ENCODE peak calls at places on chromosomes 13 and 19, in seven cellular contexts. Z, V, F, O, R, T and N are unnamed samples.
A peak's percentile ranks its signal among the peaks of the same experiment; 100 is the strongest.

GRCh38 chr19:16112778-16113177 is 1.1 kb downstream of the RAB8A start:
- DNase-seq in Z (no peak), F (no peak), V (no peak), T (no peak), O (no peak), R (no peak), N (no peak)

GRCh38 chr19:19444694-19445155 is 39.2 kb downstream of the GATAD2A start:
- DNase-seq in V (no peak), Z (peak; percentile 36), F (no peak), T (no peak), O (peak; percentile 48), R (peak; percentile 45), N (peak; percentile 36)

GRCh38 chr13:28037399-28037798 is 48.9 kb upstream of the URAD start:
- DNase-seq in T (no peak), F (no peak), R (no peak), V (no peak), O (no peak), Z (peak; percentile 19), N (peak; percentile 57)

GRCh38 chr13:53217221-53217620 is 188.6 kb downstream of the OLFM4 start:
- DNase-seq in R (peak; percentile 90), V (no peak), T (no peak), Z (no peak), O (no peak), F (no peak), N (no peak)

GRCh38 chr19:19627442-19627715 is 641 bp downstream of the LPAR2 start:
- DNase-seq in R (no peak), V (no peak), T (no peak), O (no peak), Z (no peak), F (no peak), N (no peak)

GRCh38 chr19:5820785-5821184 is 15.9 kb downstream of the NRTN start:
- DNase-seq in Z (no peak), T (no peak), R (no peak), V (no peak), F (no peak), O (no peak), N (no peak)

GRCh38 chr13:97938701-97939475 is 14.6 kb upstream of the IPO5 start:
- DNase-seq in R (no peak), Z (no peak), O (no peak), V (no peak), F (no peak), T (no peak), N (no peak)

GRCh38 chr13:95624020-95624419 is 20.5 kb downstream of the DZIP1 start:
- DNase-seq in V (peak; percentile 51), Z (peak; percentile 82), O (peak; percentile 57), T (peak; percentile 48), F (peak; percentile 36), R (peak; percentile 80), N (peak; percentile 64)

GRCh38 chr19:17632577-17632976 is 55.6 kb downstream of the UNC13A start:
- DNase-seq in T (no peak), R (no peak), O (no peak), F (no peak), V (no peak), Z (no peak), N (no peak)

GRCh38 chr13:22076658-22077057 is 405.8 kb downstream of the FGF9 start:
- DNase-seq in T (no peak), V (no peak), R (no peak), O (no peak), Z (no peak), F (no peak), N (no peak)

GRCh38 chr13:45092668-45093067 is 27.6 kb upstream of the GTF2F2 start:
- DNase-seq in O (no peak), R (no peak), F (no peak), T (no peak), Z (no peak), V (no peak), N (no peak)

GRCh38 chr13:82878536-82878935 is 1003.7 kb downstream of the SLITRK1 start:
- DNase-seq in F (no peak), O (peak; percentile 14), R (peak; percentile 5), T (no peak), V (no peak), Z (no peak), N (no peak)

GRCh38 chr19:40640744-40641143 is 39.6 kb downstream of the LTBP4 start:
- DNase-seq in Z (no peak), V (no peak), T (no peak), R (no peak), F (no peak), O (peak; percentile 42), N (peak; percentile 45)

GRCh38 chr19:38004505-38005223 is 97.7 kb downstream of the SIPA1L3 start:
- DNase-seq in F (peak; percentile 93), Z (peak; percentile 98), O (peak; percentile 97), R (peak; percentile 89), T (peak; percentile 78), V (peak; percentile 86), N (peak; percentile 98)

GRCh38 chr13:76837811-76838210 is 48.4 kb downstream of the KCTD12 start:
- DNase-seq in V (no peak), Z (no peak), T (no peak), O (no peak), F (no peak), R (no peak), N (peak; percentile 32)

GRCh38 chr13:49225358-49226042 is 5.4 kb downstream of the MLNR start:
- DNase-seq in R (peak; percentile 13), F (no peak), O (no peak), V (no peak), Z (no peak), T (no peak), N (no peak)

DNA sequence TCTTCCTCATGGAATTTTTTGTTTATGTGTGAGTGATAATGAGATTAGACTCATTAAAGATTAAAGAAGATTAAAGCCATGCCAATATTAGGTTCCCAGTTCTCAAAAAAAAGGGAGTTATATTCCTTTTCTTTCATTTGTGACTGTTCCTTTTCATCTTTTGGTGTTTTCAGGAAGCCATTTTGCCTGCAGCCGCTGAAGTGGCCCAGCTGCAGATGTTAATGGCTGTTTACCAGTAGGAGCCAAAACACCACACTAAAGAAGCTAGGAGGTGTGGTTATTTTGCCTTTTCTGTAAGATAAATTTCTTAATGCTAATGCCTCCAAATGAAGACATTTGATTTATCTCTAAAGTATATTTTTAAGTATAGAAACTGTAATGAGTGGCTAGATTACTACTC is 36.3 kb downstream of the ITGBL1 start:
- DNase-seq in Z (no peak), O (no peak), T (no peak), V (no peak), F (no peak), R (no peak), N (no peak)
- H3K23ac ChIP-seq in Z (no peak overlapping the region), O (no peak overlapping the region), T (no peak overlapping the region), V (no peak overlapping the region), F (no peak overlapping the region), R (no peak overlapping the region), N (no peak overlapping the region)

GRCh38 chr19:39544920-39545319 is 5.0 kb upstream of the EID2 start:
- DNase-seq in V (no peak), Z (no peak), O (no peak), T (no peak), R (no peak), F (no peak), N (no peak)
- H3K23ac ChIP-seq in V (no peak overlapping the region), Z (no peak overlapping the region), O (no peak overlapping the region), T (no peak overlapping the region), R (no peak overlapping the region), F (no peak overlapping the region), N (no peak overlapping the region)

GRCh38 chr19:28483197-28483596 is 729.8 kb downstream of the UQCRFS1 start:
- DNase-seq in O (no peak), Z (no peak), V (no peak), F (no peak), R (no peak), T (no peak), N (no peak)
- H3K23ac ChIP-seq in O (no peak overlapping the region), Z (no peak overlapping the region), V (no peak overlapping the region), F (no peak overlapping the region), R (no peak overlapping the region), T (no peak overlapping the region), N (no peak overlapping the region)

DNA sequence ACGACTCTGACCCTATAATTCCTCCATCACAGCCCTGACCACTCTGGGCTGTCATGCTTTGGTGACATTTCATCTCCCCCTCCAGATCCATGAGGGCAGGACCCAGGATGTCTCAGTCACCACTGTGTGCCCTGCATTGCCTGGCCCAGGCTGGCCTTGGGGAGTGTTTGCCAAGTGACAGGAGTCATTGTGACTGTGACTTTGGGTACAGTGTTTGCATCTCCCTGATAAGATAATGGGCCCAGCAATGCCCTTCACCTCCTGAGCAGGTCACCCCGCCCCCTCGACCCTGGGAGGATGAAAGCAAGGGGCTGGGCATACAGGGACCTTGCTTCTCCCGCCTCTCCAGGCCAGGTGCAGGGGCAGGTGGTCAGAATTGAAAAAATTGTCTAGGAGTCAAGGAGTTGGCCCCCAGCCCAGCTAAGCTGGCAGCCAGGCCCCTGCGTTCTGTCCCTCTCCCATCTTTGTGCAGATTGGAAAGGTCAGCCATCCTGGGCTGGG is 5.9 kb upstream of the ATP4A start:
- DNase-seq in Z (no peak), V (no peak), O (no peak), R (no peak), T (no peak), F (no peak), N (no peak)
- H3K23ac ChIP-seq in Z (no peak overlapping the region), V (no peak overlapping the region), O (no peak overlapping the region), R (no peak overlapping the region), T (no peak overlapping the region), F (no peak overlapping the region), N (no peak overlapping the region)

DNA sequence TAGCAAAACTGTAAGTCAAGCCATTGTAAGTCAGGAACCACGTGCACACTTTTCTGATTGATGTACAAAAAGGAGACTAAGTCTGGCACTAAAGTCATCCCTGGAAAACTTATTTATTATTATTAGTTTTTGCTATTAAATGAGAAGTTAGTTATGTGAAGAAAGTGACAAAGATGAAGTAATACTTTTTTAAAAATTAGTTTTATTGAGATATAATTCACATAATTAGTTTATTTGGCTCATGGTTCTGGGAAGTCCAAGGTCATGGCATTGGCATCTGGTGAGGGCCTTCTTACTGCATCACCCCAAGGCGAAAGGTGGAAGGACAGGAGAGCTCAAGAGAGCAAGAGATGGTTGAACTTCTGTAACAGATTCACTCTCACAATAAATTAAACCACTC is 36.9 kb downstream of the GARRE1 start:
- DNase-seq in T (no peak), R (no peak), O (no peak), Z (no peak), V (no peak), F (no peak), N (no peak)
- H3K23ac ChIP-seq in T (no peak overlapping the region), R (no peak overlapping the region), O (no peak overlapping the region), Z (no peak overlapping the region), V (no peak overlapping the region), F (no peak overlapping the region), N (no peak overlapping the region)